ENCODE peak calls at places on chromosome 20, in eight cellular contexts. K is K562, A is IMR-90, X is fibroblast of lung, I is neural progenitor cell, O is H1, C is SK-N-SH, N is HCT116. U is an unnamed sample. For H3K4me1, the result is how much of the 10 kb centered on the place peaks cover.

GRCh38 chr20:33401922-33402369 is 627 bp upstream of the CDK5RAP1 start:
- DNase-seq in A (no peak), X (no peak), O (no peak), C (no peak), I (no peak), K (peak), N (no peak), U (no peak)

GRCh38 chr20:61728326-61728725 is 337.4 kb downstream of the TAF4 start:
- DNase-seq in A (no peak), K (no peak), I (no peak), O (no peak), C (no peak), X (no peak), N (no peak), U (no peak)

GRCh38 chr20:57460781-57461465 is 64.0 kb downstream of the CTCFL start:
- DNase-seq in X (no peak), O (no peak), I (peak), A (no peak), C (no peak), K (peak), N (no peak), U (no peak)

GRCh38 chr20:3706774-3707507 is 5.5 kb downstream of the SIGLEC1 start:
- DNase-seq in O (no peak), K (no peak), N (no peak), C (no peak), A (peak), I (no peak), X (peak), U (no peak)

GRCh38 chr20:17541996-17542395 is 10.8 kb upstream of the BFSP1 start:
- DNase-seq in X (peak), A (peak), O (no peak), K (no peak), N (no peak), I (no peak), C (no peak), U (peak)

GRCh38 chr20:33702861-33703260 is 16.7 kb upstream of the E2F1 start:
- DNase-seq in N (no peak), X (no peak), C (peak), O (no peak), A (no peak), K (no peak), I (no peak), U (no peak)

GRCh38 chr20:32457476-32457986 is 99.4 kb downstream of the ASXL1 start:
- DNase-seq in X (peak), N (no peak), C (peak), A (peak), O (peak), I (peak), K (peak), U (peak)

GRCh38 chr20:57408131-57408530 is 16.9 kb downstream of the RBM38 start:
- DNase-seq in K (no peak), I (no peak), N (no peak), A (peak), X (no peak), C (no peak), O (no peak), U (no peak)

GRCh38 chr20:54160269-54161007 is 13.3 kb downstream of the CYP24A1 start:
- DNase-seq in X (no peak), I (no peak), N (no peak), A (no peak), O (no peak), C (no peak), K (no peak), U (no peak)

GRCh38 chr20:46928580-46929132 is 34.0 kb downstream of the EYA2 start:
- DNase-seq in A (peak), K (no peak), C (no peak), N (no peak), X (peak), I (peak), O (no peak), U (no peak)

GRCh38 chr20:24149881-24150307 is 161.3 kb upstream of the GGTLC1 start:
- DNase-seq in C (peak), N (no peak), X (no peak), A (no peak), K (peak), I (peak), O (no peak), U (peak)

GRCh38 chr20:10492065-10492464 is 57.0 kb downstream of the SLX4IP start:
- DNase-seq in X (peak), I (no peak), K (peak), N (no peak), A (peak), O (no peak), C (no peak), U (no peak)

GRCh38 chr20:6882911-6883310 is 115.4 kb downstream of the BMP2 start:
- DNase-seq in C (no peak), N (no peak), O (no peak), I (no peak), K (no peak), X (peak), A (no peak), U (no peak)

GRCh38 chr20:24701027-24701426 is 231.6 kb downstream of the SYNDIG1 start:
- DNase-seq in I (no peak), O (no peak), X (no peak), K (no peak), N (no peak), A (no peak), C (no peak), U (peak)

GRCh38 chr20:57651977-57652864 is 32.0 kb upstream of the ZBP1 start:
- DNase-seq in K (no peak), I (no peak), A (no peak), C (peak), N (no peak), X (no peak), O (no peak), U (no peak)

GRCh38 chr20:36856196-36856595 is 19.7 kb upstream of the TLDC2 start:
- DNase-seq in K (no peak), N (no peak), C (no peak), I (no peak), O (no peak), A (no peak), X (no peak), U (peak)

GRCh38 chr20:47818996-47819609 is 33.8 kb upstream of the SULF2 start:
- DNase-seq in A (no peak), I (peak), O (no peak), K (no peak), C (no peak), X (no peak), N (no peak), U (peak)

GRCh38 chr20:35791823-35792222 is 20.0 kb downstream of the PHF20 start:
- DNase-seq in N (no peak), O (no peak), I (no peak), A (peak), C (no peak), K (no peak), X (peak), U (no peak)

GRCh38 chr20:41308290-41308691 is 9.2 kb downstream of the ZHX3 start:
- DNase-seq in K (no peak), I (no peak), O (no peak), N (no peak), X (peak), C (no peak), A (peak), U (no peak)

GRCh38 chr20:64069614-64070243 is 6.7 kb downstream of the TCEA2 start:
- DNase-seq in O (no peak), I (peak), C (peak), K (peak), X (no peak), A (no peak), N (no peak), U (peak)

GRCh38 chr20:31785089-31785488 is 34.1 kb upstream of the MYLK2 start:
- DNase-seq in A (no peak), C (no peak), N (no peak), X (no peak), K (no peak), I (no peak), O (no peak), U (no peak)

GRCh38 chr20:25394276-25394675 is 3.6 kb upstream of the ABHD12 start:
- DNase-seq in C (no peak), N (no peak), A (no peak), O (no peak), I (no peak), X (no peak), K (no peak), U (peak)

GRCh38 chr20:23066772-23067171 is 17.3 kb upstream of the THBD start:
- DNase-seq in I (no peak), K (no peak), C (no peak), N (no peak), A (no peak), X (no peak), O (no peak), U (no peak)

GRCh38 chr20:54557836-54558590 is 82.6 kb downstream of the DOK5 start:
- DNase-seq in A (peak), X (peak), C (no peak), O (no peak), K (no peak), I (no peak), N (no peak), U (no peak)

GRCh38 chr20:3728354-3728753 is 4.1 kb upstream of the HSPA12B start:
- DNase-seq in O (no peak), X (no peak), K (no peak), A (no peak), N (no peak), I (no peak), C (no peak), U (peak)

GRCh38 chr20:50057409-50058053 is 55.4 kb downstream of the UBE2V1 start:
- DNase-seq in K (no peak), O (no peak), I (no peak), N (no peak), A (no peak), X (no peak), C (no peak), U (no peak)
- H3K4me1 ChIP-seq in K (under half), O (under half), I (under half), N (under half), A (under half), X (under half), C (under half), U (under half)

GRCh38 chr20:50903353-50904051 is 27.7 kb downstream of the ADNP start:
- DNase-seq in K (peak), C (no peak), N (no peak), A (no peak), I (no peak), X (no peak), O (no peak), U (no peak)

GRCh38 chr20:50904067-50904570 is 27.1 kb downstream of the ADNP start:
- DNase-seq in N (no peak), I (no peak), C (no peak), X (no peak), A (no peak), O (no peak), K (no peak), U (no peak)

GRCh38 chr20:50898475-50898874 is 32.8 kb downstream of the ADNP start:
- DNase-seq in I (no peak), C (no peak), X (no peak), N (no peak), O (no peak), K (no peak), A (peak), U (no peak)

GRCh38 chr20:50900261-50900660 is 31.0 kb downstream of the ADNP start:
- DNase-seq in X (no peak), O (no peak), I (no peak), N (no peak), C (no peak), A (no peak), K (no peak), U (no peak)

GRCh38 chr20:50901301-50901700 is 29.9 kb downstream of the ADNP start:
- DNase-seq in C (no peak), X (no peak), O (no peak), A (no peak), N (no peak), K (no peak), I (no peak), U (no peak)
- H3K9ac ChIP-seq in C (no peak), X (no peak), O (no peak), A (no peak), N (no peak), K (no peak), I (no peak), U (no peak)

GRCh38 chr20:15320941-15321340 is 983.5 kb upstream of the FLRT3 start:
- DNase-seq in C (no peak), K (no peak), A (no peak), N (no peak), I (no peak), O (no peak), X (peak), U (no peak)

GRCh38 chr20:15318682-15319081 is 981.3 kb upstream of the FLRT3 start:
- DNase-seq in I (no peak), N (no peak), X (no peak), C (no peak), K (no peak), A (no peak), O (no peak), U (no peak)

GRCh38 chr20:15319444-15319843 is 982.0 kb upstream of the FLRT3 start:
- DNase-seq in I (no peak), X (no peak), A (no peak), O (no peak), K (no peak), N (no peak), C (no peak), U (no peak)

GRCh38 chr20:15316556-15316955 is 979.1 kb upstream of the FLRT3 start:
- DNase-seq in N (no peak), X (no peak), O (no peak), I (no peak), A (no peak), K (no peak), C (no peak), U (no peak)

GRCh38 chr20:15317546-15318242 is 980.3 kb upstream of the FLRT3 start:
- DNase-seq in N (no peak), I (no peak), X (no peak), A (no peak), O (no peak), C (no peak), K (no peak), U (no peak)
- H3K4me3 ChIP-seq in N (no peak), I (no peak), X (no peak), A (no peak), O (no peak), C (no peak), K (no peak), U (no peak)

DNA sequence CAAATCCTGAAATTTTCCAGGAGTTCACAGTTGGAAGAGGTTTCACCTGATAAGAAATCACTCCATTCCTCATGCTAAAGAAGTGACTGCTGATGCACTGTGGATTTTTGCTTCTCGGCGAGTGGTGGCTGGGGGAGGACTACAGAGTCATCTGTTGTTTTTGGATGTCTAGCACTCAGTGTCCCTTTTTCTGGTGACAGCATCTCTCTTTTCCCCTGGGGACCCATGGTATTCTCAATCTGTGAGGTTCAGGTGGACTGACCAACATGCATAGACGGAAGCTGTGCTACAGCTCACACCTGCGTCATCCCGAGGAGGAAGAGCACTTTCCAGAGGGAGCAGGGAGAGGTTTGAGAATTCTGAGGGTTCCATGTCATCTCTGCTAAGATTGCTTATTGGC is 42.7 kb upstream of the ZNF831 start:
- DNase-seq in N (no peak), C (no peak), I (no peak), O (no peak), K (no peak), X (no peak), A (no peak), U (no peak)
- H3K4me1 ChIP-seq in N (under half), C (under half), I (under half), O (under half), K (under half), X (under half), A (under half), U (under half)

GRCh38 chr20:4813076-4813838 is 91.5 kb downstream of the PRND start:
- DNase-seq in O (no peak), N (no peak), K (no peak), I (no peak), X (no peak), A (no peak), C (no peak), U (no peak)

GRCh38 chr20:4812641-4813075 is 90.9 kb downstream of the PRND start:
- DNase-seq in A (no peak), X (no peak), K (no peak), O (no peak), N (no peak), I (no peak), C (no peak), U (no peak)

GRCh38 chr20:4815618-4816017 is 93.9 kb downstream of the PRND start:
- DNase-seq in I (no peak), N (no peak), A (no peak), C (no peak), K (no peak), X (no peak), O (no peak), U (no peak)

GRCh38 chr20:4813839-4814695 is 92.4 kb downstream of the PRND start:
- DNase-seq in X (no peak), A (no peak), C (no peak), K (no peak), I (no peak), N (no peak), O (no peak), U (peak)

GRCh38 chr20:4814696-4815252 is 93.1 kb downstream of the PRND start:
- DNase-seq in K (no peak), C (no peak), O (no peak), A (no peak), N (no peak), I (no peak), X (no peak), U (no peak)
- H3K9ac ChIP-seq in K (no peak), C (no peak), O (no peak), A (no peak), N (no peak), I (no peak), X (no peak), U (no peak)

GRCh38 chr20:1327241-1327653 is 1.7 kb downstream of the SDCBP2 start:
- DNase-seq in N (no peak), C (no peak), O (no peak), K (no peak), X (peak), I (no peak), A (peak), U (peak)

GRCh38 chr20:1330075-1330830 is 1.3 kb upstream of the SDCBP2 start:
- DNase-seq in I (no peak), X (no peak), A (no peak), N (no peak), K (no peak), C (peak), O (no peak), U (peak)

GRCh38 chr20:1331101-1331500 is 2.2 kb upstream of the SDCBP2 start:
- DNase-seq in N (no peak), C (no peak), I (no peak), A (no peak), O (no peak), X (no peak), K (no peak), U (peak)

GRCh38 chr20:1327827-1328679 is 886 bp downstream of the SDCBP2 start:
- DNase-seq in X (no peak), O (no peak), K (no peak), N (no peak), A (no peak), C (no peak), I (no peak), U (peak)

GRCh38 chr20:1328680-1329330 is at the start of gene SDCBP2:
- DNase-seq in X (no peak), N (peak), I (no peak), K (no peak), O (no peak), C (no peak), A (no peak), U (peak)
- H3K4me3 ChIP-seq in X (no peak), N (no peak), I (no peak), K (no peak), O (no peak), C (no peak), A (no peak), U (no peak)

DNA sequence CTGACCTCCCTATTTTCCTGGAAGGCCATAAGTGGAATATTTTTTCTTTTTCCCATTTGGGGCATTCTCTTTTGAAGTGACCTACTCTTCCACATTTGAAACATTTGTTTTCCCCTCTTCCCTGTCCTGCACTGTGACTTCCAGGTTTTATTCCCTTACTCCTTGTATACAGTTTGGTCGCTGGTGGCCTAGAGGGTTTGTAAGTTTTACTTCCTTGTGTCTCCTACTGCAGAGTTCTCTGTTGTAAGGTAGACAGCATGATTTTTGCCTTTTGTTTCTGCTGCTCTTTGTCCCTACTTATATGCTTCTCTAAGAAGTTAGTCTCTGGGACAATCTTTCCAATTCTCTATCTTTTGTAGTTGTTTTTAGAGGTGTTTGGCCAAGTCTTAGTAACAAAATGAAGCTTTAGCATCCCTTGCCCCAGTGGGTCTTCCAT is 7.4 kb upstream of the ZNFX1 start:
- DNase-seq in I (no peak), N (no peak), A (no peak), C (no peak), K (no peak), O (no peak), X (no peak), U (peak)
- H3K4me1 ChIP-seq in I (half or more), N (under half), A (under half), C (under half), K (under half), O (under half), X (under half), U (under half)

GRCh38 chr20:60210779-60211617 is 252.8 kb downstream of the CDH26 start:
- DNase-seq in A (peak), I (peak), O (peak), X (peak), N (peak), C (peak), K (peak), U (peak)
- H3K9ac ChIP-seq in A (no peak), I (no peak), O (no peak), X (no peak), N (no peak), C (no peak), K (no peak), U (no peak)

U was measured in endodermal cell.